ENCODE peak calls at places on chromosome 12, in four cellular contexts. One of them, this sample, is unnamed.

GRCh38 chr12:127489055-127489454 is 777.9 kb upstream of the TMEM132C start:
- DNase-seq in HCT116: no peak
- DNase-seq in choroid plexus epithelial cell: no peak
- DNase-seq in fibroblast of lung: no peak
- DNase-seq in this sample: no peak

GRCh38 chr12:79715308-79715707 is 24.5 kb upstream of the PAWR start:
- DNase-seq in fibroblast of lung: no peak
- DNase-seq in HCT116: no peak
- DNase-seq in choroid plexus epithelial cell: no peak
- DNase-seq in this sample: no peak

GRCh38 chr12:116610971-116611541 is 51.9 kb downstream of the MAP1LC3B2 start:
- DNase-seq in HCT116: no peak
- DNase-seq in fibroblast of lung: no peak
- DNase-seq in choroid plexus epithelial cell: no peak
- DNase-seq in this sample: no peak

GRCh38 chr12:109765493-109765810 is 51.8 kb downstream of the FAM222A start:
- DNase-seq in fibroblast of lung: no peak
- DNase-seq in choroid plexus epithelial cell: no peak
- DNase-seq in HCT116: no peak
- DNase-seq in this sample: no peak

GRCh38 chr12:109861689-109862314 is 18.5 kb downstream of the GLTP start:
- DNase-seq in choroid plexus epithelial cell: peak; percentile 16
- DNase-seq in fibroblast of lung: no peak
- DNase-seq in HCT116: no peak
- DNase-seq in this sample: no peak

GRCh38 chr12:84842406-84843013 is 70.1 kb downstream of the SLC6A15 start:
- DNase-seq in HCT116: peak; percentile 28
- DNase-seq in fibroblast of lung: peak; percentile 37
- DNase-seq in choroid plexus epithelial cell: peak; percentile 75
- DNase-seq in this sample: peak; percentile 63

GRCh38 chr12:66066929-66067281 is 63.6 kb downstream of the LLPH start:
- DNase-seq in HCT116: no peak
- DNase-seq in choroid plexus epithelial cell: no peak
- DNase-seq in fibroblast of lung: no peak
- DNase-seq in this sample: no peak

GRCh38 chr12:64733857-64734256 is 25.3 kb downstream of the GNS start:
- DNase-seq in choroid plexus epithelial cell: no peak
- DNase-seq in fibroblast of lung: no peak
- DNase-seq in HCT116: peak; percentile 23
- DNase-seq in this sample: peak; percentile 94

GRCh38 chr12:116534341-116535121 is 24.6 kb upstream of the MAP1LC3B2 start:
- DNase-seq in choroid plexus epithelial cell: no peak
- DNase-seq in fibroblast of lung: peak; percentile 59
- DNase-seq in HCT116: no peak
- DNase-seq in this sample: peak; percentile 51

GRCh38 chr12:129911437-129912049 is 7.7 kb upstream of the TMEM132D start:
- DNase-seq in fibroblast of lung: peak; percentile 43
- DNase-seq in HCT116: no peak
- DNase-seq in choroid plexus epithelial cell: peak; percentile 75
- DNase-seq in this sample: peak; percentile 27

GRCh38 chr12:117098361-117099217 is 627 bp downstream of the TESC start:
- DNase-seq in choroid plexus epithelial cell: no peak
- DNase-seq in fibroblast of lung: no peak
- DNase-seq in HCT116: no peak
- DNase-seq in this sample: no peak

GRCh38 chr12:109258201-109258600 is 50.9 kb downstream of the FOXN4 start:
- DNase-seq in fibroblast of lung: no peak
- DNase-seq in HCT116: no peak
- DNase-seq in choroid plexus epithelial cell: no peak
- DNase-seq in this sample: no peak

GRCh38 chr12:12508612-12509011 is 54.1 kb downstream of the DUSP16 start:
- DNase-seq in choroid plexus epithelial cell: peak; percentile 54
- DNase-seq in fibroblast of lung: no peak
- DNase-seq in HCT116: no peak
- DNase-seq in this sample: peak; percentile 77

GRCh38 chr12:4975574-4975973 is 65.9 kb downstream of the KCNA1 start:
- DNase-seq in choroid plexus epithelial cell: no peak
- DNase-seq in HCT116: no peak
- DNase-seq in fibroblast of lung: no peak
- DNase-seq in this sample: no peak

GRCh38 chr12:111314949-111315539 is 53.9 kb downstream of the PHETA1 start:
- DNase-seq in choroid plexus epithelial cell: no peak
- DNase-seq in fibroblast of lung: no peak
- DNase-seq in HCT116: no peak
- DNase-seq in this sample: peak; percentile 37

GRCh38 chr12:11885261-11886038 is 185.3 kb upstream of the BCL2L14 start:
- DNase-seq in choroid plexus epithelial cell: peak; percentile 68
- DNase-seq in fibroblast of lung: peak; percentile 83
- DNase-seq in HCT116: no peak
- DNase-seq in this sample: peak; percentile 96

GRCh38 chr12:85424581-85425348 is 144.7 kb downstream of the ALX1 start:
- DNase-seq in choroid plexus epithelial cell: peak; percentile 63
- DNase-seq in HCT116: peak; percentile 21
- DNase-seq in fibroblast of lung: peak; percentile 2
- DNase-seq in this sample: peak; percentile 41

GRCh38 chr12:92573104-92573503 is 129.7 kb upstream of the PLEKHG7 start:
- DNase-seq in HCT116: no peak
- DNase-seq in choroid plexus epithelial cell: no peak
- DNase-seq in fibroblast of lung: no peak
- DNase-seq in this sample: peak; percentile 66

GRCh38 chr12:48219635-48220034 is 16.5 kb upstream of the OR10AD1 start:
- DNase-seq in choroid plexus epithelial cell: no peak
- DNase-seq in HCT116: no peak
- DNase-seq in fibroblast of lung: no peak
- DNase-seq in this sample: no peak

GRCh38 chr12:72077111-72077820 is 138.6 kb downstream of the TPH2 start:
- DNase-seq in choroid plexus epithelial cell: no peak
- DNase-seq in HCT116: no peak
- DNase-seq in fibroblast of lung: no peak
- DNase-seq in this sample: no peak

GRCh38 chr12:19198272-19198671 is 68.7 kb downstream of the PLEKHA5 start:
- DNase-seq in fibroblast of lung: peak; percentile 86
- DNase-seq in HCT116: no peak
- DNase-seq in choroid plexus epithelial cell: peak; percentile 76
- DNase-seq in this sample: peak; percentile 88

GRCh38 chr12:94553130-94553519 is 93.5 kb upstream of the CEP83 start:
- DNase-seq in HCT116: peak; percentile 51
- DNase-seq in choroid plexus epithelial cell: peak; percentile 74
- DNase-seq in fibroblast of lung: peak; percentile 84
- DNase-seq in this sample: peak; percentile 85

GRCh38 chr12:2877959-2878732 is 1.1 kb downstream of the RHNO1 start:
- DNase-seq in choroid plexus epithelial cell: peak; percentile 67
- DNase-seq in HCT116: no peak
- DNase-seq in fibroblast of lung: peak; percentile 27
- DNase-seq in this sample: peak; percentile 40
- TF ChIP-seq CTCF in choroid plexus epithelial cell: peak; percentile 20
- TF ChIP-seq CTCF in HCT116: no peak
- TF ChIP-seq CTCF in fibroblast of lung: peak; percentile 15
- TF ChIP-seq CTCF in this sample: no peak

DNA sequence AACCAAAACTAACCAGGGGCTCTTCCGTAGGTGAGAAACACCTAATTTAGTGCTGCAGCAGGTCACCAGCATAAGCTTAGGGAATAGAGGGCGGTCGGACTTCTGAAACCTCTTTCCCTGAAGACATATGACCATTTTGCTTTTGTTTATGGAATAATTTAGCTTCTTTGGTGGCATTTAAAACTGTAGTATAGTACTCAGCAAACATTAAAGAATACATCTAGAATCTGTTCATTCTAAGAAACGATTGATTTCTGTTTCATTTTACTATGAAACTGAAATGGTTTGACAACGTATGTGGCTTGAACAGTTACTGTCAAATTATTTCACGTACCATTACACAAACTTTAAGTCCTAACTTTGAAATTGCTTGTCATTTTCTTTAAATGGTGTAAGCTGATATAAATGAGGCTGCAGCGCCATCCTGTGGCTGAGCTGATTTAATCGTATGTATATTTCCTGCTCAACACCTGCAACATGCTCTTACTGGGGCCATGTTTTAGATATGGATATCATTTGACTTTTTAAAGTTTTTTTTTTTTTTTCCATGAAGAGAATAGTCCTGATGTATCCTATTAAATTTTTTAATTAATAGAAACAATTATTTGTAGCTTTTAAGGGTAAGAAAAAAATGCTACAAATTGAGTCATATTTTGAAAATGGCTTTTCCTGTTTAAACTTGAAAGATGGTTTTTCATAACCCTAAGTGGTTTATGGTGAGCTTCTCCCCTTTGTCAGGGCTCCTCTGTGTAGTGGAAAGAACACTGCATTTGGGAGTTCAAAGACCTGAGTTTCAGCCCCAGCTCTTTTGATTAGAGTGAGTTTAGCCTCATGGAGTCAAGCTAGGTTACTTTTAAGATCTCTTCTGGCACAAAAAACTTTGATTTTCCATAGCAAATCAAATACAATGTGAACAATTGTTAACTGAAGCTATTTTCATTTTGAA is 27.4 kb downstream of the CFAP54 start:
- DNase-seq in choroid plexus epithelial cell: peak; percentile 90
- DNase-seq in fibroblast of lung: peak; percentile 66
- DNase-seq in HCT116: peak; percentile 66
- DNase-seq in this sample: peak; percentile 84
- TF ChIP-seq CTCF in choroid plexus epithelial cell: peak; percentile 65
- TF ChIP-seq CTCF in fibroblast of lung: peak; percentile 47
- TF ChIP-seq CTCF in HCT116: peak; percentile 29
- TF ChIP-seq CTCF in this sample: peak; percentile 51

GRCh38 chr12:121296618-121297476 is at the start of gene CAMKK2:
- DNase-seq in choroid plexus epithelial cell: peak; percentile 76
- DNase-seq in fibroblast of lung: peak; percentile 74
- DNase-seq in HCT116: peak; percentile 54
- DNase-seq in this sample: peak; percentile 90
- TF ChIP-seq CTCF in choroid plexus epithelial cell: peak; percentile 4
- TF ChIP-seq CTCF in fibroblast of lung: no peak
- TF ChIP-seq CTCF in HCT116: peak; percentile 7
- TF ChIP-seq CTCF in this sample: no peak

DNA sequence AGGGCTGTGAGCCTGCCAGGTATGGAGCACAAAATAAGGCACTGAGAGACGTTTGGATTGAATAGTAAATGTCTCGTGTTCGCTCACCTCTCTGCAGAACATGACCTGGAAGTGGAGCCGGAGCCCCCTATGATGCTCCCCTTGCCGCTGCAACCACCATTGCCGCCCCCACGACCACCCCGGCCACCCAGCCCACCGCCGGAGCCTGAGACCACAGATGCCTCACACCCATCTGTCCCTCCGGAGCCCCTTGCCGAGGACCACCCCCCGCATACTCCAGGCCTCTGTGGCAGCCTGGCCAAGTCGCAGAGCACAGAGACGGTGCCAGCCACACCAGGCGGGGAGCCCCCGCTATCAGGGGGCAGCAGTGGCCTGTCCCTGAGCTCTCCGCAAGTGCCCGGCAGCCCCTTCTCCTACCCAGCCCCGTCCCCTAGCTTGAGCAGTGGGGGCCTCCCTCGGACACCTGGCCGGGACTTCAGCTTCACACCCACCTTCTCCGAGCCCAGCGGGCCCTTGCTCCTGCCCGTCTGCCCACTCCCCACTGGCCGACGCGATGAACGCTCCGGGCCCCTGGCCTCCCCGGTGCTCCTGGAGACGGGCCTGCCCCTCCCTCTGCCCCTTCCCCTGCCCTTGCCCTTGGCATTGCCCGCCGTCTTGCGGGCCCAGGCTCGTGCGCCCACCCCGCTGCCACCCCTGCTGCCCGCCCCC is 18.7 kb downstream of the SETD1B start:
- DNase-seq in fibroblast of lung: no peak
- DNase-seq in HCT116: no peak
- DNase-seq in choroid plexus epithelial cell: no peak
- DNase-seq in this sample: no peak
- TF ChIP-seq CTCF in fibroblast of lung: no peak
- TF ChIP-seq CTCF in HCT116: no peak
- TF ChIP-seq CTCF in choroid plexus epithelial cell: no peak
- TF ChIP-seq CTCF in this sample: no peak

GRCh38 chr12:56118688-56119045 is 601 bp downstream of the ZC3H10 start:
- DNase-seq in choroid plexus epithelial cell: no peak
- DNase-seq in HCT116: no peak
- DNase-seq in fibroblast of lung: no peak
- DNase-seq in this sample: no peak

GRCh38 chr12:56120158-56120846 is 2.2 kb downstream of the ZC3H10 start:
- DNase-seq in choroid plexus epithelial cell: peak; percentile 16
- DNase-seq in HCT116: no peak
- DNase-seq in fibroblast of lung: peak; percentile 59
- DNase-seq in this sample: peak; percentile 62

GRCh38 chr12:56116267-56117081 is at the start of gene RPL41:
- DNase-seq in fibroblast of lung: peak; percentile 86
- DNase-seq in HCT116: peak; percentile 91
- DNase-seq in choroid plexus epithelial cell: peak; percentile 95
- DNase-seq in this sample: peak; percentile 93

GRCh38 chr12:56119361-56119796 is 1.3 kb downstream of the ZC3H10 start:
- DNase-seq in fibroblast of lung: peak; percentile 89
- DNase-seq in choroid plexus epithelial cell: peak; percentile 98
- DNase-seq in HCT116: peak; percentile 82
- DNase-seq in this sample: peak; percentile 87

DNA sequence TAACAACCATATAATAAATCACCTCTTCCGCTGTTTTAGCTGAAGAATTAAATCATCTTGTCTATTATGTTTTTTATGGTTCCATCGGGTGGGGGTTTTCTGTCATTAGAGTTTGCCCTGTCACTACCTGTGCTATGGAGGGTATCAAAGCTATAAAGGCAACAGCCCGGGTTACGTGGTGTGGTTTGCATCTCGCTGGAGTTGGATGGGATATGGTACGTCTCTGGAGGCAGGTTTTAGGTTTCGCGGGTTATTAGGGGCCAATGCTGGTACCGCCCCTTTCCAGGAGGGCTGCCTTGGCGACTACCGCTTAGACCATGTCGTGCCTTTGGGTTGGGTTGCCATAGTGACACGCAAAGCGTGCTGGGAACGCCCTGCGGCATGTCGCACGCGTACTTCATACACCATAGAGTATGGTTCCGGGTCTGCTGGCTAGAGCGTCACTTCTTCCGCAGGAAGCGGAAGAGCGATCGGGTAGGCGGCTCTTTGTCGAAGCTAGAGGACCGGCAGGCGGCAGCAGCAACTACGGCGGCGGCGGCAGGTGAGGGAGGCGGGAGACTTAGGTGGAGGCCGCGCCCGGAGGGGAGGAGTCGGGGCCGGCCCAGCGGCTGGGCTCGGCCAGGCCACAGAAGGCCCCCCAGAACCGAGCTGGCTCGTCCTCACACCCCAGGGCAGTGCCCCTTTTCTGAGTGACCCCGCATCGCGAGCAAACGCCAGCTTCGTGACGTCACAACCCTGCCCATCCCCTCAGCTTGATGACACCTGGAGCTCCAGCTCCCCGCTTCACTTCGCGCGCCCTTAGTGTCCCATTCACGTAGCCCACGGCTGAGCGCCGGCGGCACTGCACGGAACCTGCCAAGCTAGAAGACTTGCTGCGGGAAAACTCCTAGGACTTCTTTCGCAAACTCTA is at the start of gene ZC3H10:
- DNase-seq in HCT116: peak; percentile 99
- DNase-seq in choroid plexus epithelial cell: peak; percentile 100
- DNase-seq in fibroblast of lung: peak; percentile 99
- DNase-seq in this sample: peak; percentile 99
- TF ChIP-seq CTCF in HCT116: peak; percentile 37
- TF ChIP-seq CTCF in choroid plexus epithelial cell: peak; percentile 58
- TF ChIP-seq CTCF in fibroblast of lung: peak; percentile 57
- TF ChIP-seq CTCF in this sample: peak; percentile 56

This sample was measured in epithelial cell of esophagus.